ENCODE peak calls at places on chromosomes 1 and 21, in ten cellular contexts. One of them, this sample, is unnamed.

GRCh38 chr1:59779949-59780348 is 34.8 kb upstream of the HOOK1 start:
- DNase-seq in AG04450: no peak
- DNase-seq in right cardiac atrium: no peak
- DNase-seq in HCT116: no peak
- DNase-seq in foreskin fibroblast: no peak
- DNase-seq in mammary epithelial cell: no peak
- DNase-seq in sigmoid colon: no peak
- DNase-seq in lower lobe of right lung: no peak
- DNase-seq in GM23338: peak
- DNase-seq in BJ: no peak
- DNase-seq in this sample: no peak

GRCh38 chr1:240691521-240692338 is 79.8 kb upstream of the GREM2 start:
- DNase-seq in mammary epithelial cell: no peak
- DNase-seq in HCT116: no peak
- DNase-seq in GM23338: peak
- DNase-seq in sigmoid colon: peak
- DNase-seq in AG04450: no peak
- DNase-seq in BJ: no peak
- DNase-seq in right cardiac atrium: no peak
- DNase-seq in foreskin fibroblast: peak
- DNase-seq in lower lobe of right lung: no peak
- DNase-seq in this sample: peak

GRCh38 chr1:115300087-115300856 is 37.8 kb downstream of the NGF start:
- DNase-seq in right cardiac atrium: no peak
- DNase-seq in GM23338: peak
- DNase-seq in AG04450: no peak
- DNase-seq in HCT116: no peak
- DNase-seq in sigmoid colon: no peak
- DNase-seq in lower lobe of right lung: no peak
- DNase-seq in BJ: no peak
- DNase-seq in foreskin fibroblast: peak
- DNase-seq in mammary epithelial cell: peak
- DNase-seq in this sample: peak

GRCh38 chr1:162019006-162019405 is 4.7 kb downstream of the OLFML2B start:
- DNase-seq in BJ: no peak
- DNase-seq in lower lobe of right lung: no peak
- DNase-seq in AG04450: peak
- DNase-seq in right cardiac atrium: no peak
- DNase-seq in GM23338: no peak
- DNase-seq in mammary epithelial cell: peak
- DNase-seq in HCT116: no peak
- DNase-seq in sigmoid colon: no peak
- DNase-seq in foreskin fibroblast: peak
- DNase-seq in this sample: peak

GRCh38 chr1:58884706-58885661 is 101.1 kb upstream of the JUN start:
- DNase-seq in foreskin fibroblast: no peak
- DNase-seq in GM23338: no peak
- DNase-seq in mammary epithelial cell: no peak
- DNase-seq in AG04450: no peak
- DNase-seq in right cardiac atrium: peak
- DNase-seq in sigmoid colon: peak
- DNase-seq in lower lobe of right lung: no peak
- DNase-seq in HCT116: no peak
- DNase-seq in BJ: no peak
- DNase-seq in this sample: no peak

GRCh38 chr1:42844592-42845140 is 1.7 kb upstream of the ZNF691 start:
- DNase-seq in right cardiac atrium: no peak
- DNase-seq in HCT116: no peak
- DNase-seq in foreskin fibroblast: peak
- DNase-seq in sigmoid colon: no peak
- DNase-seq in AG04450: no peak
- DNase-seq in BJ: no peak
- DNase-seq in mammary epithelial cell: peak
- DNase-seq in GM23338: no peak
- DNase-seq in lower lobe of right lung: no peak
- DNase-seq in this sample: peak

GRCh38 chr1:25064465-25065238 is 134.6 kb upstream of the RUNX3 start:
- DNase-seq in HCT116: no peak
- DNase-seq in sigmoid colon: no peak
- DNase-seq in mammary epithelial cell: no peak
- DNase-seq in foreskin fibroblast: no peak
- DNase-seq in lower lobe of right lung: peak
- DNase-seq in BJ: no peak
- DNase-seq in right cardiac atrium: no peak
- DNase-seq in AG04450: no peak
- DNase-seq in GM23338: no peak
- DNase-seq in this sample: no peak

GRCh38 chr1:50105430-50105829 is 3.3 kb upstream of the ELAVL4 start:
- DNase-seq in foreskin fibroblast: no peak
- DNase-seq in lower lobe of right lung: no peak
- DNase-seq in BJ: no peak
- DNase-seq in right cardiac atrium: no peak
- DNase-seq in GM23338: peak
- DNase-seq in HCT116: no peak
- DNase-seq in sigmoid colon: no peak
- DNase-seq in mammary epithelial cell: no peak
- DNase-seq in AG04450: no peak
- DNase-seq in this sample: no peak

GRCh38 chr1:31467005-31467674 is 54.1 kb downstream of the SERINC2 start:
- DNase-seq in mammary epithelial cell: peak
- DNase-seq in foreskin fibroblast: no peak
- DNase-seq in HCT116: no peak
- DNase-seq in BJ: no peak
- DNase-seq in lower lobe of right lung: no peak
- DNase-seq in GM23338: peak
- DNase-seq in AG04450: no peak
- DNase-seq in right cardiac atrium: no peak
- DNase-seq in sigmoid colon: no peak
- DNase-seq in this sample: peak

GRCh38 chr1:54280652-54281051 is 80.7 kb downstream of the MRPL37 start:
- DNase-seq in foreskin fibroblast: no peak
- DNase-seq in BJ: no peak
- DNase-seq in right cardiac atrium: peak
- DNase-seq in mammary epithelial cell: no peak
- DNase-seq in HCT116: no peak
- DNase-seq in lower lobe of right lung: no peak
- DNase-seq in sigmoid colon: no peak
- DNase-seq in GM23338: no peak
- DNase-seq in AG04450: no peak
- DNase-seq in this sample: no peak

DNA sequence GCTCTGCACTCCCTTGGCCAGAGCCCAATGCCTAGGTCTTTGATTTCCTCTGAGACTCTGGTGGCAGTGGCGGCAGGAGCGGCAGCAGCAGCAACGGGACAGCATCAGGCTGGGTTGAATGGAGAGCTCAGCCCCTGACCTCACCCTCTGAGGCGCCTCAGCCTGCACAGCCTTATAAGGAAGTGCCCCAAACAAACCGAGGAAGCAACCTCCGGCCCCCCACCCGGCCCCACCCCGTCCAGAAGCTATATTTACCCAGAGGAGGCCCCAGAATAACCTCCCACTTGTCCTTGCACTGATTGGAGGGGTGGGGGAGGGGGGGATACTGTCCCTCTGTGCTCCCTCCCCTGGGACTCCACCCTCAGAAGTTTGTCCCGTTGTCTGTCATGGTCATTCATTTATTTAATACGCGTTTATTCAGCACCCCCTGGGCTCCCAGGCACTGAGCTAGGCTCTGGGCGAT is 12.2 kb downstream of the NES start:
- DNase-seq in lower lobe of right lung: no peak
- DNase-seq in BJ: no peak
- DNase-seq in right cardiac atrium: peak
- DNase-seq in GM23338: peak
- DNase-seq in mammary epithelial cell: no peak
- DNase-seq in foreskin fibroblast: peak
- DNase-seq in AG04450: no peak
- DNase-seq in HCT116: no peak
- DNase-seq in sigmoid colon: no peak
- DNase-seq in this sample: no peak
- H3K4me3 ChIP-seq in lower lobe of right lung: no peak
- H3K4me3 ChIP-seq in BJ: no peak
- H3K4me3 ChIP-seq in right cardiac atrium: no peak
- H3K4me3 ChIP-seq in GM23338: no peak
- H3K4me3 ChIP-seq in mammary epithelial cell: no peak
- H3K4me3 ChIP-seq in foreskin fibroblast: no peak
- H3K4me3 ChIP-seq in AG04450: no peak
- H3K4me3 ChIP-seq in HCT116: no peak
- H3K4me3 ChIP-seq in sigmoid colon: peak
- H3K4me3 ChIP-seq in this sample: no peak

DNA sequence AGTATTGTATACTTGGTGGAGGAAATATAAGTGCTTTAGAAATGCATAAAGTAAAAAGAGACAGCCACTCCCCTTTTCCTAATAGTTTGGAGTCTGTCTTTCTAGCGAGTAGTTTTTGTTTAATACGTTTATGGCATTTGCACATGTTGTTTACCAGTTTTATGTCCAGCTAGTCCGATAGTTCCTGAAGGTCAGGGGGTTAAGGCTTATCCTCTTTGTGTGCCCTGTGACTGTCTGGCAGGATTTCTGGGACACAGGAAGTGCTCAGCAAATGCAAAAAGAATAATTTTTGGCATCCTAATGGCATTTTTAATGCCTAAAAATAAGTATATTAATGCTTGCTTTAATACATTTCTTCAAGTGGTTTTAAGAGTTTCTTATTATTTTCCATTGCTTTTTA is 58.4 kb downstream of the DYRK1A start:
- DNase-seq in AG04450: no peak
- DNase-seq in foreskin fibroblast: no peak
- DNase-seq in mammary epithelial cell: no peak
- DNase-seq in GM23338: no peak
- DNase-seq in BJ: no peak
- DNase-seq in HCT116: no peak
- DNase-seq in right cardiac atrium: no peak
- DNase-seq in sigmoid colon: no peak
- DNase-seq in lower lobe of right lung: no peak
- DNase-seq in this sample: no peak
- H3K4me3 ChIP-seq in AG04450: no peak
- H3K4me3 ChIP-seq in foreskin fibroblast: no peak
- H3K4me3 ChIP-seq in mammary epithelial cell: no peak
- H3K4me3 ChIP-seq in GM23338: no peak
- H3K4me3 ChIP-seq in BJ: no peak
- H3K4me3 ChIP-seq in HCT116: no peak
- H3K4me3 ChIP-seq in right cardiac atrium: no peak
- H3K4me3 ChIP-seq in sigmoid colon: no peak
- H3K4me3 ChIP-seq in lower lobe of right lung: no peak
- H3K4me3 ChIP-seq in this sample: no peak

GRCh38 chr1:231418741-231419107 is 3.4 kb downstream of the EGLN1 start:
- DNase-seq in foreskin fibroblast: no peak
- DNase-seq in HCT116: no peak
- DNase-seq in AG04450: no peak
- DNase-seq in BJ: no peak
- DNase-seq in GM23338: no peak
- DNase-seq in sigmoid colon: no peak
- DNase-seq in right cardiac atrium: no peak
- DNase-seq in mammary epithelial cell: no peak
- DNase-seq in lower lobe of right lung: no peak
- DNase-seq in this sample: peak

GRCh38 chr1:231418101-231418740 is 3.9 kb downstream of the EGLN1 start:
- DNase-seq in BJ: no peak
- DNase-seq in GM23338: no peak
- DNase-seq in foreskin fibroblast: no peak
- DNase-seq in right cardiac atrium: no peak
- DNase-seq in mammary epithelial cell: no peak
- DNase-seq in AG04450: no peak
- DNase-seq in sigmoid colon: no peak
- DNase-seq in lower lobe of right lung: no peak
- DNase-seq in HCT116: no peak
- DNase-seq in this sample: no peak

GRCh38 chr1:231417503-231417902 is 4.6 kb downstream of the EGLN1 start:
- DNase-seq in sigmoid colon: no peak
- DNase-seq in BJ: no peak
- DNase-seq in mammary epithelial cell: no peak
- DNase-seq in lower lobe of right lung: no peak
- DNase-seq in AG04450: no peak
- DNase-seq in right cardiac atrium: no peak
- DNase-seq in HCT116: no peak
- DNase-seq in GM23338: no peak
- DNase-seq in foreskin fibroblast: no peak
- DNase-seq in this sample: no peak

GRCh38 chr1:231415018-231415583 is 7.0 kb downstream of the EGLN1 start:
- DNase-seq in HCT116: no peak
- DNase-seq in BJ: no peak
- DNase-seq in lower lobe of right lung: no peak
- DNase-seq in right cardiac atrium: no peak
- DNase-seq in AG04450: no peak
- DNase-seq in foreskin fibroblast: no peak
- DNase-seq in GM23338: no peak
- DNase-seq in sigmoid colon: no peak
- DNase-seq in mammary epithelial cell: no peak
- DNase-seq in this sample: peak

DNA sequence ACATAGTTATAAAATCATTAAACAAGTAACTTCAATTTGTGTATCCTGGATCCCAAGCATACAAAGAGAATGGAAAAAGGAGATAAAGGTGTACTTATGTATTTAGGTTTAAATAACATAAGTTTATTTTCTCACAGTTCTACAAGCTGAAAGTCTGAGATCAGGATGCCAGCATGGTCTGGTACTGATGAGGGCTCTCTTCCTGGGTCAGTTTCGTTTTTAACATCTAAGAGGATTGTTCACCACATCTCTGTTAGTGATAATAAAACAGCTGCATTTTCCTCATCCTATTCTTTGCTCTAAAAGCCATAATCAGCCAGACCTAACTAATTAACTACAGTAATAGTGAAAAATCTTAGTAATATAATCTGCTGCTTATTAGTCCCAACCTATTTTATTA is 5.2 kb downstream of the EGLN1 start:
- DNase-seq in foreskin fibroblast: no peak
- DNase-seq in mammary epithelial cell: no peak
- DNase-seq in HCT116: no peak
- DNase-seq in right cardiac atrium: no peak
- DNase-seq in sigmoid colon: no peak
- DNase-seq in GM23338: no peak
- DNase-seq in lower lobe of right lung: no peak
- DNase-seq in BJ: no peak
- DNase-seq in AG04450: no peak
- DNase-seq in this sample: no peak
- H3K4me3 ChIP-seq in foreskin fibroblast: peak
- H3K4me3 ChIP-seq in mammary epithelial cell: no peak
- H3K4me3 ChIP-seq in HCT116: no peak
- H3K4me3 ChIP-seq in right cardiac atrium: peak
- H3K4me3 ChIP-seq in sigmoid colon: peak
- H3K4me3 ChIP-seq in GM23338: no peak
- H3K4me3 ChIP-seq in lower lobe of right lung: no peak
- H3K4me3 ChIP-seq in BJ: no peak
- H3K4me3 ChIP-seq in AG04450: no peak
- H3K4me3 ChIP-seq in this sample: no peak

DNA sequence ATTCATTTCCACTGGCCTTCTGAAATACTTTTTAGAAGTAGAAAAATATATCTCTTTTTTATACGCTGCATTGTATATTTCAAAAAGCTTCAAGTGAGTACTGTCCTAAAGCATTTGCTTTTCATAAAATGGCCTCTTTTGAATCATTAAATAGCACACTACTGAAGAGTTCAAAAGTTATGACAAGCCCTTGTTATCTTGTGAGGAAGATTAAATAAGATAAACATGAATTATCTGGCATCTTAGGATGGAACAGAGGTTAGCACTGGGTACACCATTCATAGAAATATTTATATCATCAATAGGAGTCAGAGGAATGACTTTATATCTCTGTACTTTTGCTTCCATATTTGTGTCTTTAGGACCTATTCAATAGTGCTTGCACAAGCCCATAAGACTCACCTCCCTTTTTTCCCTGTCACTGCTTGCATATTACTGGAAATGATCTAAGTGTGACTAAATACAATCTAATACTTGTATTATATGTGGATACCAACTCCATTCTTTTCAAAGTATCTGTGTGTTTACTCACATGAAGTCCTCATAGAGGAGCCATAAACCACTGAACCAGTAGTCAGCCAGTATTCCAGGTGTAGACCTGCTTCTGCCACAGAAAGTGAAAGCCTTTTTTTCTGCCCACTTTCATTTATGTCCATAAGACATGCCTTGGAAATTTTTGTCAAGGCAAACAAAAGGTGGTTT is 274.2 kb upstream of the C1orf105 start:
- DNase-seq in BJ: no peak
- DNase-seq in foreskin fibroblast: peak
- DNase-seq in lower lobe of right lung: no peak
- DNase-seq in sigmoid colon: no peak
- DNase-seq in right cardiac atrium: no peak
- DNase-seq in HCT116: no peak
- DNase-seq in AG04450: no peak
- DNase-seq in mammary epithelial cell: peak
- DNase-seq in GM23338: no peak
- DNase-seq in this sample: peak
- H3K4me3 ChIP-seq in BJ: no peak
- H3K4me3 ChIP-seq in foreskin fibroblast: no peak
- H3K4me3 ChIP-seq in lower lobe of right lung: no peak
- H3K4me3 ChIP-seq in sigmoid colon: no peak
- H3K4me3 ChIP-seq in right cardiac atrium: no peak
- H3K4me3 ChIP-seq in HCT116: no peak
- H3K4me3 ChIP-seq in AG04450: no peak
- H3K4me3 ChIP-seq in mammary epithelial cell: no peak
- H3K4me3 ChIP-seq in GM23338: no peak
- H3K4me3 ChIP-seq in this sample: no peak